ENCODE peak calls at places on chromosome 20, in four cellular contexts. H is HFFc6, S is T1000, Q is spleen. K is an unnamed sample.

GRCh38 chr20:38230957-38231785 is 29.4 kb downstream of the KIAA1755 start:
- DNase-seq in Q (no peak), H (no peak), S (no peak), K (no peak)

GRCh38 chr20:16397053-16397452 is 176.2 kb downstream of the KIF16B start:
- DNase-seq in S (no peak), Q (no peak), H (no peak), K (no peak)

GRCh38 chr20:8020314-8021079 is 936 bp upstream of the TMX4 start:
- DNase-seq in Q (no peak), S (no peak), H (no peak), K (no peak)

GRCh38 chr20:51306521-51307358 is 235.8 kb downstream of the NFATC2 start:
- DNase-seq in S (peak; percentile 62), H (peak; percentile 36), Q (peak; percentile 92), K (peak; percentile 80)

GRCh38 chr20:20231528-20232298 is 136.2 kb upstream of the INSM1 start:
- DNase-seq in S (no peak), H (no peak), Q (no peak), K (no peak)

GRCh38 chr20:61436268-61436667 is 184.2 kb downstream of the CDH4 start:
- DNase-seq in S (no peak), H (no peak), Q (no peak), K (no peak)

GRCh38 chr20:50286609-50287008 is 96.0 kb downstream of the CEBPB start:
- DNase-seq in S (peak; percentile 71), H (peak; percentile 82), Q (no peak), K (no peak)

GRCh38 chr20:37267684-37268313 is 6.2 kb upstream of the GHRH start:
- DNase-seq in Q (no peak), H (no peak), S (no peak), K (no peak)

GRCh38 chr20:36313936-36314335 is 7.8 kb downstream of the DLGAP4 start:
- DNase-seq in H (no peak), S (no peak), Q (peak; percentile 29), K (no peak)

GRCh38 chr20:25139061-25139705 is 56.3 kb upstream of the ENTPD6 start:
- DNase-seq in Q (no peak), S (no peak), H (no peak), K (no peak)

GRCh38 chr20:13029687-13030510 is 21.1 kb downstream of the SPTLC3 start:
- DNase-seq in Q (no peak), S (peak; percentile 85), H (peak; percentile 41), K (peak; percentile 26)

GRCh38 chr20:21643417-21643816 is 62.0 kb upstream of the PAX1 start:
- DNase-seq in Q (no peak), H (no peak), S (no peak), K (no peak)

GRCh38 chr20:59835057-59835447 is 98.4 kb downstream of the SYCP2 start:
- DNase-seq in S (no peak), H (no peak), Q (peak; percentile 22), K (no peak)

GRCh38 chr20:23116301-23117089 is 30.4 kb upstream of the CD93 start:
- DNase-seq in S (no peak), H (peak; percentile 37), Q (peak; percentile 72), K (no peak)

GRCh38 chr20:63089051-63089907 is 82.5 kb upstream of the BHLHE23 start:
- DNase-seq in Q (peak; percentile 67), S (no peak), H (no peak), K (no peak)

GRCh38 chr20:20370087-20370575 is 2.2 kb downstream of the INSM1 start:
- DNase-seq in Q (no peak), H (no peak), S (no peak), K (no peak)

GRCh38 chr20:56249244-56249955 is 868 bp downstream of the MC3R start:
- DNase-seq in H (no peak), Q (no peak), S (no peak), K (no peak)

GRCh38 chr20:54250691-54251090 is 42.8 kb downstream of the PFDN4 start:
- DNase-seq in S (no peak), H (no peak), Q (no peak), K (no peak)

GRCh38 chr20:44470327-44470726 is 5.3 kb upstream of the TTPAL start:
- DNase-seq in H (no peak), Q (no peak), S (no peak), K (no peak)

GRCh38 chr20:19937651-19938420 is 79.3 kb upstream of the NAA20 start:
- DNase-seq in S (no peak), Q (no peak), H (no peak), K (no peak)